ENCODE peak calls at places on chromosomes 4 and X, in five cellular contexts. G, N, V, T and S are unnamed samples.

GRCh38 chrX:40853004-40853815 is 117.9 kb upstream of the MED14 start:
- DNase-seq in V (no peak), G (no peak), N (no peak), T (peak), S (no peak)

GRCh38 chr4:13344216-13344615 is 139.9 kb downstream of the RAB28 start:
- DNase-seq in V (no peak), T (no peak), G (no peak), N (no peak), S (no peak)

GRCh38 chr4:177356191-177356590 is 46.5 kb downstream of the NEIL3 start:
- DNase-seq in N (no peak), T (no peak), V (no peak), G (no peak), S (peak)

GRCh38 chrX:7146703-7147430 is 645 bp upstream of the STS start:
- DNase-seq in G (peak), T (no peak), V (no peak), N (no peak), S (no peak)

GRCh38 chr4:183989471-183989870 is 84.4 kb downstream of the STOX2 start:
- DNase-seq in T (no peak), G (no peak), N (no peak), V (no peak), S (no peak)

GRCh38 chr4:113355550-113356371 is 306.3 kb downstream of the ANK2 start:
- DNase-seq in T (no peak), N (peak), V (peak), G (peak), S (peak)

GRCh38 chrX:3160771-3161170 is 119.5 kb downstream of the ARSF start:
- DNase-seq in T (peak), G (no peak), V (no peak), N (no peak), S (no peak)

GRCh38 chr4:149531861-149532260 is 283.8 kb downstream of the IQCM start:
- DNase-seq in T (no peak), N (no peak), V (no peak), G (no peak), S (peak)

GRCh38 chrX:13689519-13690211 is 737 bp downstream of the RAB9A start:
- DNase-seq in N (no peak), G (no peak), V (no peak), T (peak), S (no peak)

GRCh38 chrX:40096395-40097091 is 1.2 kb downstream of the BCOR start:
- DNase-seq in N (peak), V (peak), G (peak), T (no peak), S (no peak)

GRCh38 chr4:166421556-166422156 is 548.6 kb downstream of the TLL1 start:
- DNase-seq in V (no peak), G (no peak), T (peak), N (no peak), S (peak)

GRCh38 chr4:128379860-128380259 is 92.2 kb upstream of the PGRMC2 start:
- DNase-seq in T (peak), G (peak), N (peak), V (no peak), S (no peak)

GRCh38 chr4:76001760-76002159 is 5.5 kb downstream of the CXCL9 start:
- DNase-seq in N (no peak), V (no peak), T (no peak), G (no peak), S (no peak)

GRCh38 chr4:17578482-17578891 is 1.5 kb downstream of the LAP3 start:
- DNase-seq in V (no peak), N (no peak), G (peak), T (no peak), S (no peak)

GRCh38 chr4:30716158-30716557 is 4.0 kb upstream of the PCDH7 start:
- DNase-seq in V (no peak), N (no peak), G (peak), T (peak), S (no peak)

GRCh38 chrX:71541546-71542022 is 8.7 kb downstream of the OGT start:
- DNase-seq in V (no peak), G (no peak), T (no peak), N (no peak), S (no peak)

DNA sequence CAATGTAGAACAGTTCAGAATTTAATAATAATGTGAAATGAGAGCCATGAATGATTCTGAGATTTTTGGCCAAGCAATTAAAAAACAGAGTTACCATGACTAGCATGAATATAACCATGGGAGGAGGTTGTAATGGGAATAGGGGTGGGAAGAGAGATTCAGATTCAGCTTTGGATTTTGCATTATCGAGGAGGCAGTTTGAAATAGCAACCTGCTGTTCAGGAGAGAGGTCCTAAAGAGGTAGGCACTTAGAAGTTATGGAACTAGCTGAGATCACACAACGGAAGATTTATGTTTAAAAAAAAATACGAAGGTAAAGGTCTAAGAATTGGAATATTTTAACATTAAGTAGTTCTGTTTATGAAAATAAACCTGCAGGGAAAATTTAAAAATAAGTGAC is 124.4 kb upstream of the TECRL start:
- DNase-seq in N (no peak), T (no peak), G (no peak), V (no peak), S (no peak)
- H3K4me3 ChIP-seq in N (no peak), T (no peak), G (no peak), V (no peak), S (no peak)

DNA sequence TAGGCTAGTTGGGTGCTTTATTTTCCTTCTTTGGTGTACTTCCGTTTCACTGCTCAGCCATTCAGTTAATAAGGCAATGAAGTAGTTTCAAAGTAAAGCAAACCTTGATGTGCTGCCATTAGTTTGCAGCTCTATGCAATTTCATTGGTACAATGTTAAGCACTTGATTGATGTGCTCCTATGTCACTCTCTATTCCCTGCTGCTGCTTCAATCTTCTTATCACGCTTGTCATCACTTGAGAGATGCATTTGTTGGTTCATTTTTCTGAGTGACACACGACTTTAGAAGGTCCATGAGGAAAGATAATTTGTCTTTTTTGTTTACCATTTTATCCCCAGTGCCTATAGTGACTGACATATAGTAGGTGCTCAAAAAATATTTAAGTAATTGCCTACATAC is 871.0 kb upstream of the PABPC4L start:
- DNase-seq in V (no peak), G (no peak), N (no peak), T (no peak), S (no peak)
- TF ChIP-seq CTCF in V (no peak), G (no peak), N (no peak), T (no peak), S (no peak)

DNA sequence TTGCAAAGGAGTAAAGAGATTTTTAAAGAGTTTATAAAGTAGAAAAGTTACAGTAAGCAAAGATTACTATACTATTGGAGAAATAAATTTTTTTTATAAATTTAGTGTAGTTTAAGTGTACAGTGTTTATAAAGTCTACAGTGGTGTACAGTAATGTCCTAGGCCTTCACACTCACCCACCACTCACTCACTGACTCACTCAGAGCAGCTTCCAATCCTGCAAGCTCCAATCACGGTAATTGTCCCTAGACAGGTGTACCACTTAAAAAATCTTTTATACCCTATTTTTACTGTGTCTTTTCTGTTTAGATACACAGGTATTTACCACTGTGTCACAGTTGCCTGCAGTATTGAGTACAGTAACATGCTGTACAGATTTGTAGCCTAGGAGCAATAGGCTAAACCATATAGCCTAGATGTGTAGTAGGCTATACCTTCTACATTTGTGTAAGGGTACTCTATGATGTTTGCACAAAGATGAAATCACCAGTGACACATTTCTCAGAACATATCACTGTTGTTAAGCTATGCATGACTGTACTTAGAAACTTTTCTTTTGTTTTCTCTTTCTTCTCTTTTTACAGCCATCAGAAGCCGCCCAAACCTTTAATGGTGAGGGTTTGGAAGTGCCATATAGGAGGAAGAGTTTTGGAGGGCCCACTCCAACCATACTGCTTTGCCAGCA is 11.8 kb upstream of the SH3RF1 start:
- DNase-seq in N (no peak), V (no peak), G (no peak), T (no peak), S (no peak)
- H3K4me3 ChIP-seq in N (no peak), V (no peak), G (no peak), T (no peak), S (no peak)

GRCh38 chrX:91066104-91066503 is 368.5 kb upstream of the PABPC5 start:
- DNase-seq in G (no peak), V (no peak), T (no peak), N (no peak), S (no peak)
- TF ChIP-seq CTCF in G (no peak), V (no peak), T (peak), N (no peak), S (no peak)

DNA sequence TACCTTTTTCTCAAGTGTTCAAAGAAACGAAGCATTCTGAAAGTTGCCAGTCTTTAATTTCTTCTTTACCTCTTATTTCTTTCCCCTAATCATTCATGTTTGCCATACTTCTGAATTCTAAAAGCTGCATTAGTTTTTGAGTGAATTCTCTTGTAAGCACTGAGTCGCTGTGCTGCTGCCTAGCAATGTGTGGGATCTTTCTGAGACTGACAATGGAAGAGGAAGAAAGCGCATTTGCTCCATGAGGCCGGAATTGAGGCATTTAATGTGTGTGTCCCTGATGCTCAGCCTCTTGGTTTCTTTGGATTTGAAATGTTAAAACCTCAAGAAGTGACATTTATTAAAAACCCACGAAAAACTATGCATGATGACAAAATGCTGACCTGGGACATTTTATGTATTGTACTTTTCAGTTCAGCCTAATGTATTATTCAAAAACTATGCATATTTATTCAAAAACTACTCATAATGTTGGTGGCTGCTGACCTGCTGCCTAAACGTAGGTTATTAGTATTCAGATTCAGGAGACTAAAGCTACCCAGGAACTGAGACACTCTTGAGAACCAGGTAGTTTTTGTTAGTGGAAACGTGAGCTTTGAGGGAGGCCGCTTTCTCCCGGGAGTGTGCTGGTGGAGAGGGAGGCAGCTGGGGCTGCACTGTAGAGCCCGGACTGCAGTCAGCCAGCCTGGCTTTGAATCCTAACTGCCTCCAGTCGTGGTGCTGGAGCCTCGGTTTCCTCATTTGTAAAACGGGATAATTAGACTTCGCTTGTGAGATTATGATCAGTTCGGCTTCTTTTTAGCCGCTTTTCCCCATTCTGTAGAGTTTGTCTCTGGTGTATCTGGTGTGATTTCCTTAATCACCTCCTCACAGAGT is 11.3 kb downstream of the RGS12 start:
- DNase-seq in N (no peak), T (no peak), V (no peak), G (no peak), S (no peak)
- H3K4me3 ChIP-seq in N (no peak), T (no peak), V (no peak), G (no peak), S (peak)